ENCODE peak calls at places on chromosomes 13 and 19, in five cellular contexts. One of them, this sample, is unnamed. For H3K27me3, the result is how much of the 10 kb centered on the place peaks cover.

GRCh38 chr13:81778350-81778749 is 1437.4 kb upstream of the SPRY2 start:
- DNase-seq in psoas muscle: no peak
- DNase-seq in heart right ventricle: no peak
- DNase-seq in BE2C: no peak
- DNase-seq in tibial artery: no peak
- DNase-seq in this sample: no peak

GRCh38 chr13:27026396-27026795 is 145.2 kb downstream of the USP12 start:
- DNase-seq in psoas muscle: no peak
- DNase-seq in heart right ventricle: no peak
- DNase-seq in BE2C: no peak
- DNase-seq in tibial artery: no peak
- DNase-seq in this sample: no peak

GRCh38 chr19:44925114-44925891 is 10.9 kb downstream of the APOC1 start:
- DNase-seq in psoas muscle: peak
- DNase-seq in heart right ventricle: peak
- DNase-seq in BE2C: no peak
- DNase-seq in tibial artery: peak
- DNase-seq in this sample: no peak

GRCh38 chr19:44939668-44940067 is 2.4 kb upstream of the APOC4 start:
- DNase-seq in psoas muscle: no peak
- DNase-seq in heart right ventricle: no peak
- DNase-seq in BE2C: no peak
- DNase-seq in tibial artery: no peak
- DNase-seq in this sample: no peak

GRCh38 chr13:33624740-33625139 is 193.2 kb upstream of the RFC3 start:
- DNase-seq in psoas muscle: no peak
- DNase-seq in heart right ventricle: no peak
- DNase-seq in BE2C: no peak
- DNase-seq in tibial artery: no peak
- DNase-seq in this sample: no peak

GRCh38 chr19:47183579-47183978 is 47.4 kb downstream of the BBC3 start:
- DNase-seq in psoas muscle: no peak
- DNase-seq in heart right ventricle: no peak
- DNase-seq in BE2C: no peak
- DNase-seq in tibial artery: no peak
- DNase-seq in this sample: no peak

GRCh38 chr13:20550799-20551198 is 16.2 kb upstream of the IFT88 start:
- DNase-seq in psoas muscle: no peak
- DNase-seq in heart right ventricle: no peak
- DNase-seq in BE2C: no peak
- DNase-seq in tibial artery: no peak
- DNase-seq in this sample: no peak

GRCh38 chr19:29708553-29709439 is 6.3 kb downstream of the C19orf12 start:
- DNase-seq in psoas muscle: peak
- DNase-seq in heart right ventricle: no peak
- DNase-seq in BE2C: no peak
- DNase-seq in tibial artery: no peak
- DNase-seq in this sample: no peak

GRCh38 chr13:110129076-110129475 is 177.9 kb downstream of the COL4A1 start:
- DNase-seq in psoas muscle: no peak
- DNase-seq in heart right ventricle: no peak
- DNase-seq in BE2C: no peak
- DNase-seq in tibial artery: no peak
- DNase-seq in this sample: no peak

DNA sequence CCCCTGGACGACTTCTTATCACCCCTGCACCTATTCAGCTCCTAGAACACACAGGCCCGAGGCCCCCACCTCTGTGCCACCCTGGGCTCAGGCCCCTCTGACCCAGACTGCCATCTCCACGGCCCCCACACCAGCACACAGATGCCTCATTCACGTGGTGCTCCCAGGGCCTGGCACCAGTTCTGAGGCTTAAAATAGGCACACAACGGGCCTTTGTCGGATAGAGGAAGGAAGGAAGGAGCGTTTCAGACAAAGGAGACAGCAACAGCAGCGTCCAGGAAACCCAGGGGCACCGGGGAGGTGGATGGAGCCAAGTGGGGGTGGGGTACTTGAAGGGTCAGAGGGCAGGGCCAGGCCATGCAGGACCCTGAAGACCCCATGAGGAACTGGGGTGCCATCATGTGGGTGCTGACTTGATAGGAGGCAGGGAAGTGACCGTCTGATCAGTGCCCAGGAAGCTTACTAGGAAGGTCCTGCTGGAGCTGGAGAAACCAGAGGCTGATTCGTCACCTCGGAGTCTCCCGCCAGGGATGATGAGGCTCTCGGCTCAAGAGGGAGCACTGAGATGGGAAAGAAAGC is 7.1 kb downstream of the GNG7 start:
- DNase-seq in psoas muscle: no peak
- DNase-seq in heart right ventricle: peak
- DNase-seq in BE2C: no peak
- DNase-seq in tibial artery: no peak
- DNase-seq in this sample: no peak
- H3K4me3 ChIP-seq in psoas muscle: no peak
- H3K4me3 ChIP-seq in heart right ventricle: peak
- H3K4me3 ChIP-seq in BE2C: no peak
- H3K4me3 ChIP-seq in tibial artery: no peak
- H3K4me3 ChIP-seq in this sample: no peak

GRCh38 chr19:8148088-8148409 is 1.3 kb downstream of the FBN3 start:
- DNase-seq in psoas muscle: no peak
- DNase-seq in heart right ventricle: no peak
- DNase-seq in BE2C: no peak
- DNase-seq in tibial artery: no peak
- DNase-seq in this sample: no peak
- H3K27me3 ChIP-seq in psoas muscle: under half
- H3K27me3 ChIP-seq in heart right ventricle: under half
- H3K27me3 ChIP-seq in BE2C: half or more
- H3K27me3 ChIP-seq in tibial artery: half or more
- H3K27me3 ChIP-seq in this sample: under half

GRCh38 chr19:19171110-19171672 is 1.1 kb upstream of the MEF2B start:
- DNase-seq in psoas muscle: no peak
- DNase-seq in heart right ventricle: no peak
- DNase-seq in BE2C: no peak
- DNase-seq in tibial artery: no peak
- DNase-seq in this sample: no peak

GRCh38 chr19:19169236-19170052 is 619 bp downstream of the MEF2B start:
- DNase-seq in psoas muscle: no peak
- DNase-seq in heart right ventricle: no peak
- DNase-seq in BE2C: no peak
- DNase-seq in tibial artery: no peak
- DNase-seq in this sample: no peak

GRCh38 chr19:19171821-19172532 is 1.9 kb upstream of the MEF2B start:
- DNase-seq in psoas muscle: peak
- DNase-seq in heart right ventricle: no peak
- DNase-seq in BE2C: no peak
- DNase-seq in tibial artery: no peak
- DNase-seq in this sample: no peak

GRCh38 chr19:19167612-19168011 is 2.5 kb downstream of the MEF2B start:
- DNase-seq in psoas muscle: no peak
- DNase-seq in heart right ventricle: no peak
- DNase-seq in BE2C: no peak
- DNase-seq in tibial artery: no peak
- DNase-seq in this sample: no peak

GRCh38 chr19:19170053-19170945 is at the start of gene MEF2B:
- DNase-seq in psoas muscle: peak
- DNase-seq in heart right ventricle: peak
- DNase-seq in BE2C: peak
- DNase-seq in tibial artery: no peak
- DNase-seq in this sample: peak
- H3K4me3 ChIP-seq in psoas muscle: peak
- H3K4me3 ChIP-seq in heart right ventricle: peak
- H3K4me3 ChIP-seq in BE2C: peak
- H3K4me3 ChIP-seq in tibial artery: peak
- H3K4me3 ChIP-seq in this sample: no peak

GRCh38 chr19:10420444-10421239 is at the start of gene PDE4A:
- DNase-seq in psoas muscle: no peak
- DNase-seq in heart right ventricle: no peak
- DNase-seq in BE2C: peak
- DNase-seq in tibial artery: no peak
- DNase-seq in this sample: peak
- H3K27me3 ChIP-seq in psoas muscle: half or more
- H3K27me3 ChIP-seq in heart right ventricle: half or more
- H3K27me3 ChIP-seq in BE2C: under half
- H3K27me3 ChIP-seq in tibial artery: half or more
- H3K27me3 ChIP-seq in this sample: under half

GRCh38 chr13:38980628-38981078 is 10.0 kb downstream of the STOML3 start:
- DNase-seq in psoas muscle: no peak
- DNase-seq in heart right ventricle: no peak
- DNase-seq in BE2C: no peak
- DNase-seq in tibial artery: no peak
- DNase-seq in this sample: no peak
- H3K4me3 ChIP-seq in psoas muscle: no peak
- H3K4me3 ChIP-seq in heart right ventricle: no peak
- H3K4me3 ChIP-seq in BE2C: peak
- H3K4me3 ChIP-seq in tibial artery: no peak
- H3K4me3 ChIP-seq in this sample: no peak

GRCh38 chr13:24680258-24680920 is at the start of gene ATP12A:
- DNase-seq in psoas muscle: no peak
- DNase-seq in heart right ventricle: no peak
- DNase-seq in BE2C: no peak
- DNase-seq in tibial artery: no peak
- DNase-seq in this sample: peak
- H3K27me3 ChIP-seq in psoas muscle: under half
- H3K27me3 ChIP-seq in heart right ventricle: under half
- H3K27me3 ChIP-seq in BE2C: under half
- H3K27me3 ChIP-seq in tibial artery: under half
- H3K27me3 ChIP-seq in this sample: under half

GRCh38 chr19:4375164-4375619 is 25.2 kb downstream of the SH3GL1 start:
- DNase-seq in psoas muscle: peak
- DNase-seq in heart right ventricle: no peak
- DNase-seq in BE2C: peak
- DNase-seq in tibial artery: no peak
- DNase-seq in this sample: no peak
- H3K4me3 ChIP-seq in psoas muscle: peak
- H3K4me3 ChIP-seq in heart right ventricle: no peak
- H3K4me3 ChIP-seq in BE2C: peak
- H3K4me3 ChIP-seq in tibial artery: peak
- H3K4me3 ChIP-seq in this sample: no peak

DNA sequence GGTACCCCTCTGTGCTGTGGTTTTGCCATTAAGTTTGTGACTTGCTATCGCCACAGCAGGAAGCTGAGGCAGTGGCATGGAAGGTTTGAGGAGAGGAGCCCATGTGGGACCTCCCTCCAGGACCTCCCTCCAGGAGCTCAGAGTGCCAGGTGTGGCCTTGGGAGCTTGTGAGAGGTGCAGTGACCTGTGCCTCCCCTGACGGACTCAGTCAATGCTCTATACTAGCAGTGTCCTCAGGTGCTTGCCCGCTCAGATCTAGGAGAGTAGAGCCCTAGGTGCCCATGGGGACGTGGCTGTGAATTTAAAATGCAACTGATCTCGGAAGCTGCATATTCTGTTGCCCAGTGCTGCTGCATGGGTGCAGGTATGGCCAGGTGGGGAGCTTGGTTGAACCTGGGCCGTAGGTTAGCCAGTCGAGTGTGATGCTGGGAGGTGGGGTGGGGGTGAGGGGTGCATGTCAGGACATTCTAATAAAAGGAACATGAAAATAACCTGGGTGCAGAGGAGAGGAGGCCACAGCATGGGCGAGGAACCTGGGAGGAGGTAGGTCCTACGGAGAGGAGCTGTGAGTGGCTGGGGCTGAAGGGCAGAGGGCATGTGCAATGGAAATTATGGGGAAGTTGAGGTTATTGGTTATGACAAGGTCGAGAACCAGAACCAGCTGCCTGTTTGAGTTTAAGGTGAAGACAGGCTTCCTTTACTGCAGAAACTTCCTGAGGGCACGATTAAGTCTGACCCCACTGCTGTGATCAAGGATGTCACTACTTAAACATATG is 41.6 kb downstream of the TEX29 start:
- DNase-seq in psoas muscle: no peak
- DNase-seq in heart right ventricle: no peak
- DNase-seq in BE2C: no peak
- DNase-seq in tibial artery: no peak
- DNase-seq in this sample: no peak
- H3K27me3 ChIP-seq in psoas muscle: under half
- H3K27me3 ChIP-seq in heart right ventricle: under half
- H3K27me3 ChIP-seq in BE2C: under half
- H3K27me3 ChIP-seq in tibial artery: under half
- H3K27me3 ChIP-seq in this sample: under half

GRCh38 chr19:15123031-15123890 is 16.1 kb downstream of the SYDE1 start:
- DNase-seq in psoas muscle: no peak
- DNase-seq in heart right ventricle: no peak
- DNase-seq in BE2C: no peak
- DNase-seq in tibial artery: no peak
- DNase-seq in this sample: no peak
- H3K4me3 ChIP-seq in psoas muscle: no peak
- H3K4me3 ChIP-seq in heart right ventricle: peak
- H3K4me3 ChIP-seq in BE2C: no peak
- H3K4me3 ChIP-seq in tibial artery: no peak
- H3K4me3 ChIP-seq in this sample: no peak

This sample was measured in HAP-1.